ENCODE peak calls at places on chromosomes 1 and 21, in six cellular contexts. D is HL-60, L is HepG2, X is GM12878, N is SK-N-SH, M is H1. E is an unnamed sample.
A peak's percentile ranks its signal among the peaks of the same experiment; 100 is the strongest.

GRCh38 chr1:93616996-93617669 is 64.5 kb downstream of the BCAR3 start:
- DNase-seq in D (no peak), L (peak; percentile 46), X (no peak), N (peak; percentile 68), M (no peak), E (no peak)

GRCh38 chr21:34074283-34075098 is 1.1 kb downstream of the MRPS6 start:
- DNase-seq in D (no peak), L (no peak), X (no peak), N (peak; percentile 20), M (no peak), E (no peak)

GRCh38 chr1:85289207-85289847 is 12.9 kb upstream of the BCL10 start:
- DNase-seq in D (no peak), L (no peak), X (no peak), N (no peak), M (no peak), E (no peak)

GRCh38 chr1:112911506-112911905 is 44.5 kb downstream of the SLC16A1 start:
- DNase-seq in D (no peak), L (no peak), X (no peak), N (no peak), M (no peak), E (no peak)

GRCh38 chr1:1567831-1568380 is 6.8 kb downstream of the SSU72 start:
- DNase-seq in D (no peak), L (no peak), X (no peak), N (no peak), M (no peak), E (no peak)

GRCh38 chr1:162192323-162192678 is 122.8 kb downstream of the NOS1AP start:
- DNase-seq in D (no peak), L (no peak), X (no peak), N (no peak), M (no peak), E (no peak)

GRCh38 chr1:81208441-81208840 is 592.3 kb upstream of the ADGRL2 start:
- DNase-seq in D (peak; percentile 97), L (no peak), X (no peak), N (no peak), M (no peak), E (no peak)

GRCh38 chr1:28602536-28603439 is 10.7 kb downstream of the RAB42 start:
- DNase-seq in D (peak; percentile 58), L (peak; percentile 81), X (no peak), N (peak; percentile 80), M (no peak), E (peak; percentile 67)

GRCh38 chr1:52032785-52033131 is 852 bp downstream of the KTI12 start:
- DNase-seq in D (peak; percentile 58), L (peak; percentile 15), X (no peak), N (peak; percentile 65), M (no peak), E (peak; percentile 59)

GRCh38 chr1:11053758-11054137 is 6.1 kb downstream of the SRM start:
- DNase-seq in D (peak; percentile 34), L (no peak), X (no peak), N (no peak), M (no peak), E (peak; percentile 79)

GRCh38 chr1:165501975-165502358 is 41.8 kb upstream of the LRRC52 start:
- DNase-seq in D (no peak), L (no peak), X (no peak), N (no peak), M (no peak), E (no peak)

GRCh38 chr1:151542710-151543129 is 2.6 kb downstream of the TUFT1 start:
- DNase-seq in D (no peak), L (no peak), X (no peak), N (no peak), M (no peak), E (no peak)

GRCh38 chr1:182601926-182602325 is 2.3 kb downstream of the RGS16 start:
- DNase-seq in D (no peak), L (no peak), X (no peak), N (no peak), M (no peak), E (no peak)

GRCh38 chr1:167472729-167473529 is 45.4 kb downstream of the CD247 start:
- DNase-seq in D (no peak), L (no peak), X (no peak), N (no peak), M (no peak), E (no peak)

GRCh38 chr1:112702067-112702395 is 4.9 kb downstream of the RHOC start:
- DNase-seq in D (no peak), L (no peak), X (no peak), N (no peak), M (no peak), E (no peak)

GRCh38 chr1:94801919-94802546 is 18.1 kb upstream of the SLC44A3 start:
- DNase-seq in D (peak; percentile 71), L (peak; percentile 49), X (no peak), N (peak; percentile 47), M (peak; percentile 19), E (peak; percentile 15)

GRCh38 chr1:208919371-208919770 is 664.1 kb upstream of the CAMK1G start:
- DNase-seq in D (no peak), L (no peak), X (no peak), N (no peak), M (no peak), E (no peak)

GRCh38 chr1:151905070-151905442 is 4.3 kb downstream of the THEM4 start:
- DNase-seq in D (no peak), L (no peak), X (no peak), N (no peak), M (no peak), E (peak; percentile 14)

GRCh38 chr1:227673441-227673840 is 61.7 kb downstream of the JMJD4 start:
- DNase-seq in D (no peak), L (no peak), X (no peak), N (no peak), M (no peak), E (no peak)

GRCh38 chr1:29640428-29640785 is 404.1 kb downstream of the PTPRU start:
- DNase-seq in D (no peak), L (no peak), X (no peak), N (no peak), M (no peak), E (no peak)

GRCh38 chr1:8816306-8816705 is 1.1 kb downstream of the RERE start:
- DNase-seq in D (no peak), L (no peak), X (no peak), N (no peak), M (no peak), E (no peak)

GRCh38 chr21:42409366-42409765 is 5.7 kb downstream of the UBASH3A start:
- DNase-seq in D (no peak), L (no peak), X (no peak), N (no peak), M (no peak), E (no peak)

GRCh38 chr21:42202321-42202720 is 16.6 kb upstream of the ABCG1 start:
- DNase-seq in D (no peak), L (no peak), X (no peak), N (no peak), M (no peak), E (no peak)

DNA sequence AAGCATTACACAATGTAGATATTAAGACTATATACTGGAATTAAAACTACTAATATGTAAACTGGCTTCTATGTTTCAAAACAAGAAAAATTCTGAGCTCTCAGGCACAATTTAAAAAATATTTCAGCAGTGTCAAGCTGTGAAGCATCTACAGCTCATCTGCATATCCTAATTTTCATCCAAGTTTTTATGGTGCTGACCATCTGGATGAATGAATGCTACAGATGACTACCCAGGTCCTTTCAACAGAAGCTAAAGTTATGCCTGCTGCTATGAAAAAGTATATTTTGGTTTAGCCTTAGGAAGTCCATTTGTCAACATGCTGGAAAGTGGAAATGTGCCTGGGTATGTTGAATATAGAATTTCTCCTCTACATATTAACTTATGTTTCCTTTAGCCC is 206.9 kb downstream of the NEGR1 start:
- DNase-seq in D (no peak), L (no peak), X (no peak), N (no peak), M (no peak), E (no peak)
- TF ChIP-seq GABPA in D (no peak), L (no peak), X (no peak), N (no peak), M (no peak), E (no peak)

GRCh38 chr1:119714583-119714982 is 2.8 kb downstream of the PHGDH start:
- DNase-seq in D (peak; percentile 27), L (no peak), X (no peak), N (no peak), M (no peak), E (no peak)

GRCh38 chr1:119713538-119714456 is 2.1 kb downstream of the PHGDH start:
- DNase-seq in D (peak; percentile 9), L (no peak), X (no peak), N (no peak), M (no peak), E (no peak)

GRCh38 chr1:119713039-119713537 is 1.4 kb downstream of the PHGDH start:
- DNase-seq in D (peak; percentile 22), L (no peak), X (no peak), N (peak; percentile 38), M (no peak), E (no peak)

GRCh38 chr1:119711804-119712341 is at the start of gene PHGDH:
- DNase-seq in D (peak; percentile 85), L (peak; percentile 76), X (peak; percentile 8), N (peak; percentile 86), M (no peak), E (peak; percentile 78)

GRCh38 chr1:119712342-119713038 is 756 bp downstream of the PHGDH start:
- DNase-seq in D (peak; percentile 81), L (peak; percentile 77), X (no peak), N (peak; percentile 90), M (no peak), E (peak; percentile 43)
- TF ChIP-seq GABPA in D (no peak), L (no peak), X (no peak), N (no peak), M (no peak), E (no peak)

DNA sequence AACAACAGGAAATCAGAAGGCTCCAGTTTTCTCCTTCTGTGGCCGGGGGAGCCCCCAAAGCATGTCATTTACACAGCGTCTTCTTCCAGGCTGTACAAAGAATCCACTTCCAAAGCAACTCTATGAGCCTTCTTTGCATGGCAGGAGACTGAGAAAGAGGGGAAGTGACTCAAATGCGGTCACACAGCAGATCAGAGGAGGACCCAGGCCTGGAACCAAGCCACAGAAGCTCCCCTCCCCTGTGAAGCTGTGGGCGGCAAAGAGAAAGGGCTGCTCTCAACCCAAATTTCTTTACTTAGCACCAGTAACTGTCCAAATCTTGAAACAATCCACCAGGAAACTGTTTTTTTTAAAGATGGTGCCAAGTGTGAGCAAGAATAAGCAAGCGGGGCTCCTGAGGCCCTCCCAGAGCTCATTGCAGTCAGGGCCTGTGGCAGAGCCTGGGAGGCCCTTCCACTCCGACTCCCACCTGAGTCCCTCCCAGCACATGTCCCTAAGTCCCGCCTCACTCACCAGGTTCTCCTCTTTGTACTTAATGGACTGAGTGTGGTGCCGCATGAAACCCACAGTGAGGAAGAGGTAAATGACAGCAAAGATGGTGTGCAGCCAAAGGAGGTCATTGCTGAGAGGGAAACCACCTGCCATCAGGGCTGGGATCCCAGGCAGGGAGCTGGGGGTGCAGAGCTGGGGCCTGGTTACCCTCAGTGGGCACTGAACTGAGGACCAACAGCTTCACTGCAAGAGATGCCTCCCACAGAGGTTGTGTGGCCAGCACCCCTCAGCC is 15.9 kb downstream of the TMEM63A start:
- DNase-seq in D (peak; percentile 90), L (no peak), X (no peak), N (no peak), M (no peak), E (no peak)
- TF ChIP-seq GABPA in D (no peak), L (no peak), X (no peak), N (no peak), M (no peak), E (no peak)

DNA sequence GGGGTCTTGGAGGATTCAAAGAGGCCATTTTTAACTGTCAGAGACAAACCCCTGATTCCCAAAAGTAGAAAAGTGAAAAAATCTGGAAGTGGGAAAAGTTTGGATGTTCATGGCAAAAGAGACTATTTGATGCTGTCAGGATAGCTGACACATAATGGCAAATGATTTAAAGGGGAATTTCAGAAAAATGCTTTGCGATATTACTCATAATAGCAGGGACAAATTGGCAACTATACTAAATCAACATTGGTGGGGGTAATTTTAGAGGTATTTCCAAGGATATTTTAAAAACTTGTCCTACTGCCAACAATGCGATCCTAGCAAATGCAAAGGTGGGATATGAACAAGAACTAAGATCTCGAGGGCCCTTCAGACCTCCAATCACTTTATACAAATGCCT is 5.3 kb upstream of the GSTM4 start:
- DNase-seq in D (no peak), L (no peak), X (no peak), N (no peak), M (no peak), E (no peak)
- TF ChIP-seq GABPA in D (no peak), L (no peak), X (no peak), N (no peak), M (no peak), E (no peak)

E was measured in K562.